ENCODE peak calls at places on chromosomes 1 and 21, in eight cellular contexts. F, D, K, G, H, O, M and N are unnamed samples.

GRCh38 chr1:3353901-3354300 is 100.6 kb upstream of the ARHGEF16 start:
- DNase-seq in D (no peak), H (no peak), O (no peak), F (no peak), K (no peak), M (no peak), G (no peak), N (no peak)

GRCh38 chr21:16775056-16775455 is 737.8 kb upstream of the CXADR start:
- DNase-seq in F (no peak), K (no peak), M (no peak), H (no peak), O (no peak), G (no peak), D (no peak), N (no peak)

GRCh38 chr1:111436726-111437125 is 9.2 kb upstream of the OVGP1 start:
- DNase-seq in M (no peak), G (no peak), F (no peak), D (no peak), H (no peak), O (no peak), K (peak), N (no peak)

GRCh38 chr1:905811-906531 is 17.8 kb upstream of the SAMD11 start:
- DNase-seq in D (no peak), K (no peak), O (peak), H (no peak), F (peak), M (no peak), G (no peak), N (no peak)

GRCh38 chr1:100657876-100658715 is 61.4 kb upstream of the VCAM1 start:
- DNase-seq in H (no peak), M (no peak), F (no peak), D (no peak), G (no peak), K (peak), O (no peak), N (no peak)

GRCh38 chr1:38507563-38507962 is 352.0 kb downstream of the RRAGC start:
- DNase-seq in K (no peak), H (no peak), F (no peak), D (no peak), O (no peak), M (no peak), G (no peak), N (no peak)

GRCh38 chr1:241432241-241432640 is 75.2 kb upstream of the RGS7 start:
- DNase-seq in O (no peak), G (no peak), K (no peak), D (no peak), M (no peak), H (no peak), F (no peak), N (no peak)

GRCh38 chr1:183989078-183989577 is 48.4 kb downstream of the COLGALT2 start:
- DNase-seq in G (peak), K (peak), D (no peak), O (peak), H (no peak), M (no peak), F (no peak), N (no peak)

GRCh38 chr1:21491483-21492170 is 17.6 kb upstream of the ALPL start:
- DNase-seq in H (no peak), O (no peak), M (no peak), G (no peak), D (no peak), K (peak), F (no peak), N (no peak)

GRCh38 chr1:7255303-7256058 is 470.2 kb downstream of the CAMTA1 start:
- DNase-seq in O (no peak), D (no peak), H (no peak), K (peak), G (no peak), M (no peak), F (no peak), N (no peak)

GRCh38 chr1:27891196-27891889 is 19.0 kb downstream of the THEMIS2 start:
- DNase-seq in K (no peak), H (no peak), M (no peak), F (peak), O (no peak), D (peak), G (no peak), N (no peak)

GRCh38 chr1:53511933-53512806 is 53.0 kb downstream of the DMRTB1 start:
- DNase-seq in K (peak), D (no peak), M (no peak), F (no peak), G (no peak), H (no peak), O (peak), N (no peak)

GRCh38 chr1:115761601-115762302 is 6.8 kb downstream of the CASQ2 start:
- DNase-seq in D (no peak), O (no peak), F (no peak), M (no peak), K (no peak), H (no peak), G (no peak), N (no peak)

GRCh38 chr1:38194486-38194885 is 147.9 kb upstream of the POU3F1 start:
- DNase-seq in F (no peak), M (no peak), K (no peak), D (no peak), O (no peak), H (no peak), G (no peak), N (no peak)

GRCh38 chr1:15066191-15066590 is 87.4 kb upstream of the TMEM51 start:
- DNase-seq in D (no peak), M (no peak), H (no peak), K (no peak), G (no peak), O (no peak), F (no peak), N (no peak)

GRCh38 chr1:23470282-23471070 is 13.5 kb downstream of the ASAP3 start:
- DNase-seq in G (no peak), K (peak), F (peak), M (no peak), H (no peak), D (no peak), O (peak), N (no peak)

GRCh38 chr1:55129194-55129728 is 85.9 kb downstream of the USP24 start:
- DNase-seq in M (no peak), K (no peak), O (peak), F (no peak), G (no peak), D (no peak), H (no peak), N (no peak)

GRCh38 chr1:205513774-205514173 is 9.3 kb downstream of the CDK18 start:
- DNase-seq in H (no peak), O (no peak), F (no peak), K (no peak), M (no peak), G (no peak), D (no peak), N (no peak)

GRCh38 chr21:41428847-41429246 is 2.8 kb downstream of the MX1 start:
- DNase-seq in O (no peak), H (no peak), M (no peak), F (no peak), D (no peak), G (no peak), K (no peak), N (no peak)

GRCh38 chr1:204883405-204883804 is 12.7 kb downstream of the NFASC start:
- DNase-seq in M (no peak), H (no peak), F (no peak), D (no peak), O (no peak), K (no peak), G (no peak), N (no peak)

GRCh38 chr1:185068362-185068761 is 23.0 kb downstream of the RNF2 start:
- DNase-seq in G (no peak), M (no peak), O (no peak), F (no peak), D (no peak), K (no peak), H (no peak), N (no peak)

GRCh38 chr1:183870351-183871077 is 65.6 kb downstream of the RGL1 start:
- DNase-seq in K (no peak), G (no peak), D (no peak), M (no peak), F (peak), O (peak), H (no peak), N (no peak)

GRCh38 chr1:147241955-147242448 is 482 bp upstream of the CHD1L start:
- DNase-seq in H (no peak), G (no peak), O (no peak), D (no peak), M (no peak), F (no peak), K (no peak), N (no peak)

GRCh38 chr21:37241426-37241825 is 25.7 kb downstream of the VPS26C start:
- DNase-seq in O (no peak), D (no peak), F (no peak), H (no peak), M (no peak), G (no peak), K (no peak), N (no peak)

GRCh38 chr1:74065081-74065480 is 132.9 kb downstream of the LRRIQ3 start:
- DNase-seq in M (no peak), K (no peak), G (no peak), H (no peak), F (no peak), O (no peak), D (no peak), N (no peak)

GRCh38 chr1:182170941-182171461 is 109.5 kb upstream of the ZNF648 start:
- DNase-seq in G (no peak), D (no peak), K (no peak), M (no peak), O (peak), F (no peak), H (no peak), N (no peak)

GRCh38 chr21:45081636-45082035 is 7.3 kb downstream of the ADARB1 start:
- DNase-seq in G (no peak), K (no peak), D (no peak), O (no peak), F (peak), H (no peak), M (no peak), N (no peak)

GRCh38 chr1:6141601-6142000 is 38.5 kb downstream of the CHD5 start:
- DNase-seq in G (no peak), D (peak), H (no peak), O (no peak), K (no peak), M (no peak), F (no peak), N (no peak)

GRCh38 chr21:40967771-40968170 is 120.8 kb upstream of the DSCAM start:
- DNase-seq in F (no peak), O (no peak), D (no peak), K (no peak), G (no peak), H (no peak), M (no peak), N (no peak)